ENCODE peak calls at places on chromosome 7, in six cellular contexts. X is OCI-LY7, R is Panc1, P is mammary epithelial cell, V is A673, B is ovary. Z is an unnamed sample.

GRCh38 chr7:47303695-47304453 is 278.0 kb downstream of the TNS3 start:
- DNase-seq in B (no peak), P (no peak), R (no peak), V (no peak), X (no peak), Z (no peak)

GRCh38 chr7:33191326-33191725 is 62.0 kb downstream of the BBS9 start:
- DNase-seq in R (no peak), V (no peak), X (peak; percentile 10), B (no peak), P (peak; percentile 41), Z (peak; percentile 49)

GRCh38 chr7:134699871-134700270 is 53.2 kb downstream of the BPGM start:
- DNase-seq in X (no peak), P (no peak), R (no peak), V (no peak), B (no peak), Z (no peak)

GRCh38 chr7:6402041-6402440 is 45.7 kb downstream of the DAGLB start:
- DNase-seq in X (no peak), V (no peak), B (no peak), R (no peak), P (no peak), Z (no peak)

GRCh38 chr7:379456-380225 is 89.7 kb downstream of the FOXL3 start:
- DNase-seq in B (peak; percentile 20), X (no peak), R (no peak), V (no peak), P (no peak), Z (no peak)

GRCh38 chr7:53387515-53387914 is 352.1 kb downstream of the POM121L12 start:
- DNase-seq in P (no peak), R (no peak), X (no peak), V (no peak), B (no peak), Z (no peak)

GRCh38 chr7:18667466-18667865 is 171.9 kb downstream of the HDAC9 start:
- DNase-seq in B (no peak), P (peak; percentile 55), V (peak; percentile 96), X (no peak), R (peak; percentile 45), Z (peak; percentile 64)

GRCh38 chr7:141675431-141676210 is 26.3 kb downstream of the DENND11 start:
- DNase-seq in X (no peak), V (no peak), R (no peak), P (no peak), B (no peak), Z (no peak)

GRCh38 chr7:141695803-141696289 is 6.1 kb downstream of the DENND11 start:
- DNase-seq in R (peak; percentile 79), B (no peak), V (no peak), X (no peak), P (no peak), Z (no peak)

GRCh38 chr7:116616555-116617059 is 55.4 kb upstream of the MET start:
- DNase-seq in X (no peak), R (no peak), P (peak; percentile 79), B (no peak), V (no peak), Z (no peak)

GRCh38 chr7:85114342-85114741 is 72.5 kb downstream of the SEMA3D start:
- DNase-seq in R (no peak), P (peak; percentile 59), X (no peak), B (no peak), V (no peak), Z (peak; percentile 64)

GRCh38 chr7:103564416-103564815 is 118.4 kb upstream of the SLC26A5 start:
- DNase-seq in B (no peak), P (no peak), V (no peak), X (no peak), R (no peak), Z (no peak)

GRCh38 chr7:148912758-148913541 is 28.9 kb upstream of the EZH2 start:
- DNase-seq in V (no peak), X (peak; percentile 19), R (peak; percentile 20), B (no peak), P (no peak), Z (no peak)

GRCh38 chr7:44990520-44991023 is 9.4 kb upstream of the CCM2 start:
- DNase-seq in B (no peak), V (peak; percentile 55), X (no peak), R (no peak), P (peak; percentile 65), Z (no peak)

GRCh38 chr7:138935438-138936079 is 45.6 kb downstream of the KIAA1549 start:
- DNase-seq in P (peak; percentile 79), X (no peak), V (peak; percentile 68), R (peak; percentile 87), B (no peak), Z (peak; percentile 87)

GRCh38 chr7:37230221-37230620 is 218.4 kb downstream of the ELMO1 start:
- DNase-seq in V (no peak), B (no peak), P (peak; percentile 12), R (no peak), X (no peak), Z (no peak)

GRCh38 chr7:94423865-94424264 is 29.2 kb downstream of the COL1A2 start:
- DNase-seq in X (no peak), R (no peak), V (no peak), B (no peak), P (peak; percentile 43), Z (peak; percentile 27)

GRCh38 chr7:24971333-24972165 is 8.4 kb downstream of the OSBPL3 start:
- DNase-seq in V (no peak), B (no peak), X (no peak), R (no peak), P (peak; percentile 94), Z (peak; percentile 93)

GRCh38 chr7:133937786-133938185 is 189.4 kb upstream of the LRGUK start:
- DNase-seq in V (no peak), B (no peak), X (no peak), P (no peak), R (no peak), Z (no peak)

GRCh38 chr7:127250312-127251047 is 2.3 kb downstream of the GRM8 start:
- DNase-seq in B (no peak), X (peak; percentile 2), P (peak; percentile 1), R (no peak), V (peak; percentile 7), Z (peak; percentile 13)

GRCh38 chr7:7136423-7136822 is 45.9 kb upstream of the C1GALT1 start:
- DNase-seq in R (no peak), B (no peak), X (no peak), P (no peak), V (no peak), Z (no peak)

GRCh38 chr7:108002726-108003590 is at the start of gene LAMB1:
- DNase-seq in B (peak; percentile 80), R (no peak), P (peak; percentile 64), V (peak; percentile 90), X (no peak), Z (peak; percentile 82)

GRCh38 chr7:108001759-108002725 is 919 bp downstream of the LAMB1 start:
- DNase-seq in V (peak; percentile 78), B (peak; percentile 55), R (no peak), X (no peak), P (peak; percentile 29), Z (no peak)

GRCh38 chr7:108004220-108005142 is 1.5 kb upstream of the LAMB1 start:
- DNase-seq in B (no peak), X (no peak), P (no peak), R (no peak), V (no peak), Z (no peak)

GRCh38 chr7:108000875-108001758 is 1.8 kb downstream of the LAMB1 start:
- DNase-seq in V (peak; percentile 63), R (no peak), P (peak; percentile 19), B (peak; percentile 48), X (no peak), Z (no peak)

GRCh38 chr7:108003591-108003935 is 602 bp upstream of the LAMB1 start:
- DNase-seq in P (no peak), V (no peak), X (no peak), R (no peak), B (no peak), Z (no peak)
- H3K27ac ChIP-seq in P (no peak overlapping the region), V (peak overlapping the region; percentile 92), X (no peak overlapping the region), R (peak overlapping the region; percentile 90), B (no peak overlapping the region), Z (peak overlapping the region; percentile 84)

GRCh38 chr7:54769203-54769602 is 10.2 kb upstream of the SEC61G start:
- DNase-seq in V (no peak), P (no peak), R (no peak), B (no peak), X (no peak), Z (peak; percentile 50)

GRCh38 chr7:54778166-54778565 is 19.2 kb upstream of the SEC61G start:
- DNase-seq in R (no peak), X (no peak), V (no peak), P (no peak), B (no peak), Z (no peak)

GRCh38 chr7:54774785-54775740 is 16.1 kb upstream of the SEC61G start:
- DNase-seq in X (no peak), P (no peak), V (no peak), R (no peak), B (no peak), Z (no peak)

GRCh38 chr7:54778696-54779285 is 19.8 kb upstream of the SEC61G start:
- DNase-seq in X (no peak), B (no peak), R (no peak), V (no peak), P (peak; percentile 19), Z (no peak)

GRCh38 chr7:54773472-54774399 is 14.7 kb upstream of the SEC61G start:
- DNase-seq in X (peak; percentile 65), P (peak; percentile 78), R (peak; percentile 91), B (peak; percentile 88), V (peak; percentile 87), Z (peak; percentile 77)
- TF ChIP-seq CTCF in X (peak; percentile 82), P (peak; percentile 90), R (peak; percentile 96), B (peak; percentile 64), V (peak; percentile 82), Z (peak; percentile 93)

GRCh38 chr7:99374121-99375064 is at the start of gene ARPC1B:
- DNase-seq in B (peak; percentile 68), P (peak; percentile 71), R (no peak), V (peak; percentile 77), X (peak; percentile 87), Z (peak; percentile 92)

GRCh38 chr7:99373086-99374066 is 1.2 kb upstream of the ARPC1B start:
- DNase-seq in P (no peak), B (no peak), V (no peak), X (no peak), R (no peak), Z (no peak)

GRCh38 chr7:99369767-99370353 is 4.7 kb upstream of the ARPC1B start:
- DNase-seq in X (no peak), R (no peak), P (no peak), B (no peak), V (no peak), Z (no peak)

GRCh38 chr7:99371376-99371920 is 3.1 kb upstream of the ARPC1B start:
- DNase-seq in R (no peak), X (no peak), P (no peak), V (no peak), B (no peak), Z (no peak)

GRCh38 chr7:99372275-99373085 is 2.0 kb upstream of the ARPC1B start:
- DNase-seq in R (no peak), P (no peak), X (no peak), B (no peak), V (no peak), Z (no peak)
- H3K27ac ChIP-seq in R (peak overlapping the region; percentile 73), P (no peak overlapping the region), X (no peak overlapping the region), B (no peak overlapping the region), V (no peak overlapping the region), Z (peak overlapping the region; percentile 97)

DNA sequence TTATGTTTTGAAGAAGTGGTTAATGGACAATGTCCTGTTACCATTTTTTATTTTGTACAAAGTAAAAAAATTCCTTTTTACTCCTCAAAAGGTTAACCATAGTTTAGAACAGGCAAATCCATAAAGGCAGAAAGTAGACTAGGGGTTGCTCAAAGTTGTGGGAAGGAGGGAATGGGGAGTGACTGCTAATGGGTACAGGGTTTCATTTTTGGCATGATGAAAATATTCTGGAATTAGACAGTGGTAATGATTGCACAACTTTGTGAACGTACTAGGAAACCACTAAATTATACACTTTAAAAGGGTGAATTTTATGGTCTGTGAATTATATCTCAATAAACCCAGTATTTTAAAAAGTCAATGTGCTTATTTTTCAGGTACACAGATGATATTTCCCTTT is 35.4 kb upstream of the CDK14 start:
- DNase-seq in R (no peak), P (no peak), V (no peak), X (no peak), B (no peak), Z (no peak)
- TF ChIP-seq CTCF in R (no peak), P (no peak), V (no peak), X (no peak), B (no peak), Z (no peak)

Z was measured in RWPE1.